ENCODE peak calls at places on chromosomes 12 and 14, in eight cellular contexts. J, H, E, C, W, S, D and U are unnamed samples.

GRCh38 chr14:53458368-53458814 is 305.3 kb upstream of the DDHD1 start:
- DNase-seq in S (no peak), D (no peak), H (no peak), E (no peak), J (no peak), C (peak; percentile 72), W (peak; percentile 4), U (peak; percentile 48)

GRCh38 chr14:80464531-80465149 is 253.3 kb upstream of the DIO2 start:
- DNase-seq in S (no peak), W (peak; percentile 24), H (no peak), D (peak; percentile 58), J (peak; percentile 5), E (no peak), C (no peak), U (no peak)

GRCh38 chr12:91326043-91327027 is 143.7 kb upstream of the DCN start:
- DNase-seq in D (peak; percentile 42), C (peak; percentile 33), J (peak; percentile 77), H (no peak), E (no peak), W (peak; percentile 63), S (peak; percentile 37), U (peak; percentile 16)

GRCh38 chr12:15143467-15143866 is 77.8 kb downstream of the RERG start:
- DNase-seq in J (no peak), H (no peak), E (no peak), D (no peak), C (no peak), S (no peak), W (no peak), U (no peak)

GRCh38 chr14:21529515-21529914 is 3.4 kb upstream of the SALL2 start:
- DNase-seq in W (no peak), D (no peak), H (no peak), S (no peak), J (no peak), E (no peak), C (no peak), U (no peak)

GRCh38 chr12:121575952-121576615 is 4.7 kb downstream of the KDM2B start:
- DNase-seq in H (no peak), S (no peak), D (no peak), E (no peak), C (no peak), W (peak; percentile 49), J (no peak), U (peak; percentile 51)

GRCh38 chr12:1630827-1631591 is 2.0 kb downstream of the WNT5B start:
- DNase-seq in S (no peak), C (no peak), H (no peak), E (peak; percentile 36), D (peak; percentile 75), J (peak; percentile 72), W (peak; percentile 53), U (no peak)

GRCh38 chr14:70982204-70982603 is 74.9 kb downstream of the PCNX1 start:
- DNase-seq in H (no peak), C (no peak), W (no peak), D (no peak), E (no peak), J (no peak), S (no peak), U (no peak)

GRCh38 chr14:60657609-60657983 is 8.3 kb upstream of the SIX1 start:
- DNase-seq in S (no peak), W (peak; percentile 53), H (no peak), C (no peak), D (peak; percentile 46), J (peak; percentile 8), E (no peak), U (no peak)

GRCh38 chr12:60231301-60231700 is 635.5 kb downstream of the SLC16A7 start:
- DNase-seq in H (no peak), S (no peak), C (no peak), W (peak; percentile 11), E (no peak), J (no peak), D (no peak), U (no peak)

GRCh38 chr12:9701380-9702154 is 31.3 kb downstream of the CLECL1 start:
- DNase-seq in W (no peak), D (no peak), J (no peak), S (no peak), H (no peak), C (no peak), E (no peak), U (no peak)

GRCh38 chr12:9699898-9700605 is 30.5 kb downstream of the CLEC2D start:
- DNase-seq in J (no peak), E (no peak), S (no peak), C (no peak), W (no peak), H (no peak), D (no peak), U (no peak)

GRCh38 chr12:9700606-9700956 is 31.1 kb downstream of the CLEC2D start:
- DNase-seq in H (no peak), C (no peak), S (no peak), E (no peak), D (no peak), J (no peak), W (no peak), U (no peak)

GRCh38 chr12:9699269-9699897 is 29.9 kb downstream of the CLEC2D start:
- DNase-seq in S (no peak), H (no peak), E (no peak), W (no peak), C (no peak), J (no peak), D (no peak), U (no peak)

DNA sequence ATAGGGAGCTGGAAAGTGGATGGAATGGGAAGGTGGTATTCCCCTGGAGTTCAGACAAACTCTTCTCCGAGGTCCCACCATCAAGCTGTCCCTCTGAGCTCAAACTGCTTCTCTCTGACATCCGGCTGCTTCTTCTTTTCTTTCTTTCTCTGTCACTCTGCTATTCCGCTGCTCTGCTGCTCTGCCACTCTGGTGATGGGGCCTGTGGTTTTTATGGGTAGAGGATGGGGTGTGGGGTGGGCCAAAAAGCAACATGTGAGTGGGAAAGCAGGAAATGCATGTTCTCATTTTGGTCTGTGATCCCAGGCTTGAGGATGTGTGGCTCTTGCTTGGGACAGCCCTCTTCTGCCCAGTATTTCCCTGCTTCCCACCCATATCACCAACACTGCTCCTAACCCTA is 30.7 kb downstream of the CLECL1 start:
- DNase-seq in C (no peak), J (no peak), D (no peak), H (no peak), E (no peak), W (no peak), S (no peak), U (no peak)
- H3K4me1 ChIP-seq in C (no peaks in the 10 kb centered on the region), J (no peaks in the 10 kb centered on the region), D (no peaks in the 10 kb centered on the region), H (peaks cover 23% of the 10 kb centered on the region), E (peaks cover 32% of the 10 kb centered on the region), W (no peaks in the 10 kb centered on the region), S (no peaks in the 10 kb centered on the region), U (peaks cover 7% of the 10 kb centered on the region)

GRCh38 chr12:89368386-89368785 is 16.1 kb upstream of the DUSP6 start:
- DNase-seq in S (no peak), C (no peak), W (no peak), D (no peak), J (no peak), E (no peak), H (no peak), U (no peak)

GRCh38 chr12:89366676-89367364 is 14.5 kb upstream of the DUSP6 start:
- DNase-seq in W (no peak), E (no peak), S (no peak), J (no peak), C (no peak), H (no peak), D (no peak), U (no peak)

GRCh38 chr12:89370850-89371249 is 18.5 kb upstream of the DUSP6 start:
- DNase-seq in E (no peak), D (no peak), J (no peak), C (no peak), W (no peak), S (no peak), H (no peak), U (peak; percentile 100)

GRCh38 chr12:89370411-89370810 is 18.1 kb upstream of the DUSP6 start:
- DNase-seq in E (no peak), D (no peak), C (no peak), W (no peak), J (no peak), S (no peak), H (no peak), U (no peak)

GRCh38 chr12:89369166-89369565 is 16.9 kb upstream of the DUSP6 start:
- DNase-seq in J (no peak), S (no peak), H (no peak), D (no peak), E (no peak), C (no peak), W (no peak), U (peak; percentile 72)
- H3K27ac ChIP-seq in J (peak overlapping the region; percentile 90), S (no peak overlapping the region), H (no peak overlapping the region), D (no peak overlapping the region), E (no peak overlapping the region), C (no peak overlapping the region), W (no peak overlapping the region), U (peak overlapping the region; percentile 77)

DNA sequence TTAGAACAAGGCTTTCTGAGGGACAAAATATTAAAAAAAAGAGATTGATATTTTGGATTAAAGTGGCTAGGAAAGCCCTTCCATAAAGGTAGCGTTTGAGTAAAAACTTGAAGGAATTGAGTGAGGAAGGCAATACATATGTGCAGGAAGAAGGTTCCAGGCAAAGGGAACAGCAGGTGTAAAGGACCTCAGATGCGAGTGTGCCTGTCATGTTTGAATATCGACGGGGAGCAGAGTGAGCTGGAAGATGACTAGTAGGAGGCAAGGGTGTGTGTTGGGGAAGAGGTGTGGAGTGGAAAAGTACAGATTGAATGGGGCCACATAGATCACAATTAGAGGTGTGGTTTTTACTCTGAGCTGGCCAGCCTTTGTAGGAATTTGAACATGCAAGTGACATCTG is 14.9 kb upstream of the FBXO33 start:
- DNase-seq in J (no peak), C (no peak), D (no peak), S (no peak), H (no peak), W (no peak), E (no peak), U (no peak)
- TF ChIP-seq CTCF in J (no peak), C (no peak), D (no peak), S (no peak), H (no peak), W (no peak), E (no peak), U (no peak)

DNA sequence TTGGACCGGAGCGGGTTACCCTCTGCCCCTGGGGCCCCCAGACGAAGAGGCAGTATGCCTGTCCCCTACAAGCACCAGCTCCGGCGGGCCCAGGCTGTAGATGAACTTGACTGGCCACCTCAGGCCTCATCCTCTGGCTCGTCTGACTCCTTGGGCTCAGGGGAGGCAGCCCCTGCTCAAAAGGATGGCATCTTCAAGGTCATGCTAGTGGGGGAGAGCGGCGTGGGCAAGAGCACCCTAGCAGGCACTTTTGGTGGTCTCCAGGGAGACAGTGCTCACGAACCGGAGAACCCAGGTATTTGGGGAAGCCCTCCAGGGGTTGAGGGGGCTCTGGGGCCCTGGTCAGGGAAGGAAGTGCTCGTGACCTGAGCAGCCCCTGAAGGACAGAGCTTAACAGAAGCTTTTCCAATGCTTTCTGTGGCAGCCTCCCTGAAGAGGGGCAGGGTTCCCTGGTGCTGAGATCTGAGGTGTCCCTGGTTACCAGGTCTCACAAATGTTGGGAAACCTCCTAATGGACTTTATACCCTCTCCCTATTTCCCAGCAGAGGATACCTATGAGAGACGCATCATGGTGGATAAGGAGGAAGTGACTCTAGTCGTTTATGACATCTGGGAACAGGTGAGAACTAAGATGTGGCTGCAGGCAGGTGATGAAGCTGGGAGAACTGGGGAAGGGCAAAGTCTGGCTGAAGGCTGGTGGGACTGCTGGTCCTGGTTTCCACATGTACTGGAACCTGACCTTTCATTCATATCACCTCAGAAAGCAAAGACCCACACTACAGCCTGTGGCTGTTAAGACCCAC is 1.9 kb downstream of the REM2 start:
- DNase-seq in H (no peak), S (no peak), D (no peak), J (peak; percentile 70), E (no peak), C (no peak), W (no peak), U (no peak)
- H3K4me1 ChIP-seq in H (peaks cover 26% of the 10 kb centered on the region), S (peaks cover 26% of the 10 kb centered on the region), D (no peaks in the 10 kb centered on the region), J (peaks cover 36% of the 10 kb centered on the region), E (peaks cover 16% of the 10 kb centered on the region), C (peaks cover 13% of the 10 kb centered on the region), W (peaks cover 24% of the 10 kb centered on the region), U (peaks cover 5% of the 10 kb centered on the region)